ENCODE peak calls at places on chromosomes 11 and 22, in seven cellular contexts. One of them, this sample, is unnamed.

GRCh38 chr11:75443043-75443442 is 10.0 kb upstream of the KLHL35 start:
- DNase-seq in HFF-Myc: no peak
- DNase-seq in Peyer's patch: no peak
- DNase-seq in progenitor cell of endocrine pancreas: no peak
- DNase-seq in GM20000: no peak
- DNase-seq in GM13977: no peak
- DNase-seq in glutamatergic neuron: no peak
- DNase-seq in this sample: no peak

GRCh38 chr11:75531325-75531724 is 5.6 kb upstream of the GDPD5 start:
- DNase-seq in HFF-Myc: no peak
- DNase-seq in Peyer's patch: no peak
- DNase-seq in progenitor cell of endocrine pancreas: no peak
- DNase-seq in GM20000: no peak
- DNase-seq in GM13977: no peak
- DNase-seq in glutamatergic neuron: no peak
- DNase-seq in this sample: no peak

GRCh38 chr22:25824828-25825474 is 83.0 kb downstream of the MYO18B start:
- DNase-seq in HFF-Myc: no peak
- DNase-seq in Peyer's patch: no peak
- DNase-seq in progenitor cell of endocrine pancreas: no peak
- DNase-seq in GM20000: no peak
- DNase-seq in GM13977: no peak
- DNase-seq in glutamatergic neuron: peak
- DNase-seq in this sample: no peak

GRCh38 chr11:11524436-11525038 is 97.3 kb downstream of the GALNT18 start:
- DNase-seq in HFF-Myc: no peak
- DNase-seq in Peyer's patch: no peak
- DNase-seq in progenitor cell of endocrine pancreas: no peak
- DNase-seq in GM20000: no peak
- DNase-seq in GM13977: no peak
- DNase-seq in glutamatergic neuron: no peak
- DNase-seq in this sample: no peak

GRCh38 chr11:94179696-94180095 is 51.1 kb downstream of the PANX1 start:
- DNase-seq in HFF-Myc: no peak
- DNase-seq in Peyer's patch: no peak
- DNase-seq in progenitor cell of endocrine pancreas: no peak
- DNase-seq in GM20000: no peak
- DNase-seq in GM13977: no peak
- DNase-seq in glutamatergic neuron: no peak
- DNase-seq in this sample: no peak

GRCh38 chr22:39184586-39185577 is 32.4 kb upstream of the CBX7 start:
- DNase-seq in HFF-Myc: no peak
- DNase-seq in Peyer's patch: no peak
- DNase-seq in progenitor cell of endocrine pancreas: no peak
- DNase-seq in GM20000: no peak
- DNase-seq in GM13977: no peak
- DNase-seq in glutamatergic neuron: no peak
- DNase-seq in this sample: no peak

GRCh38 chr11:8081591-8082021 is 595 bp downstream of the TUB start:
- DNase-seq in HFF-Myc: no peak
- DNase-seq in Peyer's patch: no peak
- DNase-seq in progenitor cell of endocrine pancreas: no peak
- DNase-seq in GM20000: no peak
- DNase-seq in GM13977: no peak
- DNase-seq in glutamatergic neuron: no peak
- DNase-seq in this sample: no peak

GRCh38 chr11:65865550-65866172 is 5.4 kb downstream of the MUS81 start:
- DNase-seq in HFF-Myc: no peak
- DNase-seq in Peyer's patch: no peak
- DNase-seq in progenitor cell of endocrine pancreas: no peak
- DNase-seq in GM20000: no peak
- DNase-seq in GM13977: no peak
- DNase-seq in glutamatergic neuron: no peak
- DNase-seq in this sample: no peak

GRCh38 chr11:57456960-57457642 is 3.2 kb upstream of the RTN4RL2 start:
- DNase-seq in HFF-Myc: no peak
- DNase-seq in Peyer's patch: peak
- DNase-seq in progenitor cell of endocrine pancreas: peak
- DNase-seq in GM20000: peak
- DNase-seq in GM13977: peak
- DNase-seq in glutamatergic neuron: peak
- DNase-seq in this sample: peak

GRCh38 chr22:27241430-27242110 is 560.0 kb downstream of the MN1 start:
- DNase-seq in HFF-Myc: no peak
- DNase-seq in Peyer's patch: no peak
- DNase-seq in progenitor cell of endocrine pancreas: no peak
- DNase-seq in GM20000: no peak
- DNase-seq in GM13977: no peak
- DNase-seq in glutamatergic neuron: peak
- DNase-seq in this sample: no peak

GRCh38 chr11:101916422-101916821 is at the start of gene ANGPTL5:
- DNase-seq in HFF-Myc: no peak
- DNase-seq in Peyer's patch: no peak
- DNase-seq in progenitor cell of endocrine pancreas: no peak
- DNase-seq in GM20000: no peak
- DNase-seq in GM13977: no peak
- DNase-seq in glutamatergic neuron: no peak
- DNase-seq in this sample: no peak

GRCh38 chr11:101913631-101914030 is 1.2 kb upstream of the CEP126 start:
- DNase-seq in HFF-Myc: no peak
- DNase-seq in Peyer's patch: no peak
- DNase-seq in progenitor cell of endocrine pancreas: no peak
- DNase-seq in GM20000: no peak
- DNase-seq in GM13977: no peak
- DNase-seq in glutamatergic neuron: no peak
- DNase-seq in this sample: no peak

GRCh38 chr11:101915811-101916291 is 471 bp downstream of the ANGPTL5 start:
- DNase-seq in HFF-Myc: no peak
- DNase-seq in Peyer's patch: no peak
- DNase-seq in progenitor cell of endocrine pancreas: no peak
- DNase-seq in GM20000: peak
- DNase-seq in GM13977: peak
- DNase-seq in glutamatergic neuron: no peak
- DNase-seq in this sample: peak

GRCh38 chr11:101914349-101914736 is 467 bp upstream of the CEP126 start:
- DNase-seq in HFF-Myc: no peak
- DNase-seq in Peyer's patch: no peak
- DNase-seq in progenitor cell of endocrine pancreas: no peak
- DNase-seq in GM20000: no peak
- DNase-seq in GM13977: no peak
- DNase-seq in glutamatergic neuron: no peak
- DNase-seq in this sample: no peak

GRCh38 chr11:101914737-101915426 is at the start of gene CEP126:
- DNase-seq in HFF-Myc: peak
- DNase-seq in Peyer's patch: peak
- DNase-seq in progenitor cell of endocrine pancreas: peak
- DNase-seq in GM20000: peak
- DNase-seq in GM13977: peak
- DNase-seq in glutamatergic neuron: peak
- DNase-seq in this sample: peak
- TF ChIP-seq CTCF in HFF-Myc: peak
- TF ChIP-seq CTCF in Peyer's patch: peak
- TF ChIP-seq CTCF in progenitor cell of endocrine pancreas: peak
- TF ChIP-seq CTCF in GM20000: no peak
- TF ChIP-seq CTCF in GM13977: peak
- TF ChIP-seq CTCF in glutamatergic neuron: no peak
- TF ChIP-seq CTCF in this sample: no peak

DNA sequence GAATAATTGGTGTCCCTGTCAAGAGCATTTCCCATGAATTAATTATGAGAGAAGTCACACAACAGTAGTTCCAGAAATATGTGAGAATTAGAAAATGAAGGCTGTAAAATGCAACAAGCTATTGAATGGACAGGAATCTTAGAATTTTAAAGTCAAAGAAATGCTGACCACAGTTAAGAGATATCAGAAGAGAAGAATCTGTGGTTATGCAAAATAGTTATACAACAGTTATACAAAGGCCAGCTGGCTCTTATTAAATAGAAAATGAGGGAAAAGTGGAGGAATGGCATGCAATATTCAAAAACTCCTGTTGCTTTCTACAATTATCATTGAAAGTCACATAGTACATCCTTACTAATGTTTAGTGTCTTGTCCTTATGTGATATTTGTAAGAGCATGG is 27.4 kb downstream of the CASP12 start:
- DNase-seq in HFF-Myc: no peak
- DNase-seq in Peyer's patch: no peak
- DNase-seq in progenitor cell of endocrine pancreas: no peak
- DNase-seq in GM20000: no peak
- DNase-seq in GM13977: no peak
- DNase-seq in glutamatergic neuron: no peak
- DNase-seq in this sample: no peak
- TF ChIP-seq CTCF in HFF-Myc: no peak
- TF ChIP-seq CTCF in Peyer's patch: no peak
- TF ChIP-seq CTCF in progenitor cell of endocrine pancreas: no peak
- TF ChIP-seq CTCF in GM20000: no peak
- TF ChIP-seq CTCF in GM13977: no peak
- TF ChIP-seq CTCF in glutamatergic neuron: no peak
- TF ChIP-seq CTCF in this sample: no peak

GRCh38 chr11:111833524-111833923 is 37.9 kb downstream of the ALG9 start:
- DNase-seq in HFF-Myc: no peak
- DNase-seq in Peyer's patch: no peak
- DNase-seq in progenitor cell of endocrine pancreas: no peak
- DNase-seq in GM20000: no peak
- DNase-seq in GM13977: no peak
- DNase-seq in glutamatergic neuron: no peak
- DNase-seq in this sample: no peak
- TF ChIP-seq CTCF in HFF-Myc: peak
- TF ChIP-seq CTCF in Peyer's patch: no peak
- TF ChIP-seq CTCF in progenitor cell of endocrine pancreas: no peak
- TF ChIP-seq CTCF in GM20000: no peak
- TF ChIP-seq CTCF in GM13977: no peak
- TF ChIP-seq CTCF in glutamatergic neuron: no peak
- TF ChIP-seq CTCF in this sample: no peak

GRCh38 chr11:1879342-1879940 is 12.3 kb downstream of the PRR33 start:
- DNase-seq in HFF-Myc: no peak
- DNase-seq in Peyer's patch: peak
- DNase-seq in progenitor cell of endocrine pancreas: no peak
- DNase-seq in GM20000: no peak
- DNase-seq in GM13977: no peak
- DNase-seq in glutamatergic neuron: no peak
- DNase-seq in this sample: no peak
- TF ChIP-seq CTCF in HFF-Myc: no peak
- TF ChIP-seq CTCF in Peyer's patch: no peak
- TF ChIP-seq CTCF in progenitor cell of endocrine pancreas: no peak
- TF ChIP-seq CTCF in GM20000: no peak
- TF ChIP-seq CTCF in GM13977: no peak
- TF ChIP-seq CTCF in glutamatergic neuron: no peak
- TF ChIP-seq CTCF in this sample: no peak

GRCh38 chr11:15327786-15328231 is 213.1 kb downstream of the INSC start:
- DNase-seq in HFF-Myc: no peak
- DNase-seq in Peyer's patch: peak
- DNase-seq in progenitor cell of endocrine pancreas: peak
- DNase-seq in GM20000: peak
- DNase-seq in GM13977: peak
- DNase-seq in glutamatergic neuron: peak
- DNase-seq in this sample: peak
- TF ChIP-seq CTCF in HFF-Myc: no peak
- TF ChIP-seq CTCF in Peyer's patch: peak
- TF ChIP-seq CTCF in progenitor cell of endocrine pancreas: peak
- TF ChIP-seq CTCF in GM20000: no peak
- TF ChIP-seq CTCF in GM13977: peak
- TF ChIP-seq CTCF in glutamatergic neuron: peak
- TF ChIP-seq CTCF in this sample: peak

DNA sequence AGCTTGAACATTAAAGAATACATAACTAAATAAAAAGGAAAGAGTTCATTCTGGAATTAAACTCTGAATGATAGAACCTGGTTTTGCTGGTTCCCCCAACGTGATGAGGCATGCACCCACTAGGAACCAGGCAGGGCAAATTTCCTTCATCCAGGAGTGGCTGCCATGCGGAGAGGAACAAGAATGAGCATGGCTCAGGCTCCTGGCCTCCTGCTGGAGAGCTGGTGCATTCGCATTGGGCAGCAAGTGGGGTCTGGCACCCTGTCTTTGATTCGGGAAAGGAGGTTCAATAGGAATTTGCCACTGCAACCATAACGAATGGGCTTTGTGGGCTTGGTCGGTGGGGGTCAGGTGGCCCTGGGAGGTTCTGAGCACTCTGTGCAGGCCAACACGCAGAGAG is 169.8 kb upstream of the TENM4 start:
- DNase-seq in HFF-Myc: no peak
- DNase-seq in Peyer's patch: no peak
- DNase-seq in progenitor cell of endocrine pancreas: no peak
- DNase-seq in GM20000: no peak
- DNase-seq in GM13977: no peak
- DNase-seq in glutamatergic neuron: no peak
- DNase-seq in this sample: no peak
- TF ChIP-seq CTCF in HFF-Myc: no peak
- TF ChIP-seq CTCF in Peyer's patch: no peak
- TF ChIP-seq CTCF in progenitor cell of endocrine pancreas: peak
- TF ChIP-seq CTCF in GM20000: no peak
- TF ChIP-seq CTCF in GM13977: no peak
- TF ChIP-seq CTCF in glutamatergic neuron: peak
- TF ChIP-seq CTCF in this sample: no peak

GRCh38 chr11:90148900-90149299 is 14.4 kb downstream of the NAALAD2 start:
- DNase-seq in HFF-Myc: no peak
- DNase-seq in Peyer's patch: no peak
- DNase-seq in progenitor cell of endocrine pancreas: no peak
- DNase-seq in GM20000: no peak
- DNase-seq in GM13977: no peak
- DNase-seq in glutamatergic neuron: no peak
- DNase-seq in this sample: no peak
- TF ChIP-seq CTCF in HFF-Myc: no peak
- TF ChIP-seq CTCF in Peyer's patch: no peak
- TF ChIP-seq CTCF in progenitor cell of endocrine pancreas: peak
- TF ChIP-seq CTCF in GM20000: no peak
- TF ChIP-seq CTCF in GM13977: no peak
- TF ChIP-seq CTCF in glutamatergic neuron: peak
- TF ChIP-seq CTCF in this sample: no peak

GRCh38 chr22:46536559-46537220 is 730 bp downstream of the CELSR1 start:
- DNase-seq in HFF-Myc: no peak
- DNase-seq in Peyer's patch: no peak
- DNase-seq in progenitor cell of endocrine pancreas: no peak
- DNase-seq in GM20000: peak
- DNase-seq in GM13977: no peak
- DNase-seq in glutamatergic neuron: no peak
- DNase-seq in this sample: no peak
- TF ChIP-seq CTCF in HFF-Myc: no peak
- TF ChIP-seq CTCF in Peyer's patch: no peak
- TF ChIP-seq CTCF in progenitor cell of endocrine pancreas: no peak
- TF ChIP-seq CTCF in GM20000: no peak
- TF ChIP-seq CTCF in GM13977: no peak
- TF ChIP-seq CTCF in glutamatergic neuron: no peak
- TF ChIP-seq CTCF in this sample: no peak

GRCh38 chr11:128757235-128757711 is 63.4 kb downstream of the FLI1 start:
- DNase-seq in HFF-Myc: no peak
- DNase-seq in Peyer's patch: no peak
- DNase-seq in progenitor cell of endocrine pancreas: no peak
- DNase-seq in GM20000: peak
- DNase-seq in GM13977: peak
- DNase-seq in glutamatergic neuron: no peak
- DNase-seq in this sample: peak
- TF ChIP-seq CTCF in HFF-Myc: peak
- TF ChIP-seq CTCF in Peyer's patch: peak
- TF ChIP-seq CTCF in progenitor cell of endocrine pancreas: no peak
- TF ChIP-seq CTCF in GM20000: peak
- TF ChIP-seq CTCF in GM13977: peak
- TF ChIP-seq CTCF in glutamatergic neuron: no peak
- TF ChIP-seq CTCF in this sample: peak

This sample was measured in GM13976.